ENCODE peak calls at places on chromosomes 16 and 17, in seven cellular contexts. U is AG08395; Q is stimulated activated CD8-positive, alpha-beta memory T cell treated with anti-CD3 and anti-CD28 coated beads, Interleukin-12 subunit alpha, Interleukin-12 subunit beta, amount 100 ng/mL, for 1 hour; J is HS-5; X is MCF 10A; K is activated T-helper 9 cell treated with anti-CD3 and anti-CD28 coated beads, Interleukin-2, amount 50 U/mL, for 16 hours; F is fibroblast of pulmonary artery. B is an unnamed sample.

GRCh38 chr16:19804538-19805323 is 79.9 kb downstream of the GPRC5B start:
- DNase-seq in U (no peak), Q (no peak), J (no peak), X (no peak), K (no peak), F (peak; percentile 53), B (no peak)

GRCh38 chr17:77553459-77554066 is 404.9 kb upstream of the TNRC6C start:
- DNase-seq in U (no peak), Q (no peak), J (no peak), X (no peak), K (no peak), F (no peak), B (no peak)

GRCh38 chr16:31696968-31697743 is 169.5 kb downstream of the AHSP start:
- DNase-seq in U (peak; percentile 75), Q (no peak), J (no peak), X (peak; percentile 55), K (no peak), F (peak; percentile 66), B (no peak)

GRCh38 chr17:50093807-50094206 is 1.3 kb upstream of the PDK2 start:
- DNase-seq in U (no peak), Q (no peak), J (no peak), X (peak; percentile 22), K (no peak), F (no peak), B (no peak)

GRCh38 chr17:62718420-62718819 is 89.7 kb downstream of the MARCHF10 start:
- DNase-seq in U (no peak), Q (no peak), J (no peak), X (peak; percentile 42), K (no peak), F (peak; percentile 77), B (no peak)

GRCh38 chr17:34045990-34046389 is 209.1 kb upstream of the CCL2 start:
- DNase-seq in U (no peak), Q (no peak), J (no peak), X (no peak), K (no peak), F (no peak), B (no peak)

GRCh38 chr17:65362826-65363225 is 198.6 kb downstream of the AXIN2 start:
- DNase-seq in U (no peak), Q (no peak), J (no peak), X (peak; percentile 18), K (no peak), F (no peak), B (no peak)

GRCh38 chr16:21646721-21647561 is 5.5 kb downstream of the IGSF6 start:
- DNase-seq in U (no peak), Q (peak; percentile 40), J (no peak), X (no peak), K (peak; percentile 61), F (no peak), B (no peak)

GRCh38 chr16:86220552-86220951 is 289.8 kb upstream of the FOXF1 start:
- DNase-seq in U (no peak), Q (no peak), J (no peak), X (no peak), K (no peak), F (no peak), B (no peak)

B was measured in amniotic stem cell.